ENCODE peak calls at places on chromosomes 16 and 17, in five cellular contexts. I is SK-N-SH, Y is GM23338, E is neural progenitor cell, A is hepatocyte. J is an unnamed sample.
A peak's percentile ranks its signal among the peaks of the same experiment; 100 is the strongest.

GRCh38 chr17:9021985-9022552 is 759 bp downstream of the NTN1 start:
- DNase-seq in E (peak; percentile 76), I (peak; percentile 41), Y (peak; percentile 55), A (peak; percentile 63), J (peak; percentile 85)

GRCh38 chr16:11229906-11230305 is 26.1 kb downstream of the SOCS1 start:
- DNase-seq in E (no peak), I (no peak), Y (no peak), A (no peak), J (no peak)

GRCh38 chr16:89906141-89907025 is 12.3 kb upstream of the MC1R start:
- DNase-seq in E (no peak), A (no peak), Y (no peak), I (no peak), J (peak; percentile 86)

GRCh38 chr17:82301916-82302497 is 15.4 kb downstream of the CD7 start:
- DNase-seq in Y (no peak), E (no peak), A (no peak), I (peak; percentile 41), J (no peak)

GRCh38 chr16:57028086-57028485 is 38.7 kb downstream of the NLRC5 start:
- DNase-seq in I (no peak), A (no peak), Y (peak; percentile 43), E (no peak), J (no peak)

GRCh38 chr16:82788225-82788624 is 161.5 kb downstream of the CDH13 start:
- DNase-seq in Y (no peak), I (no peak), E (no peak), A (no peak), J (no peak)

GRCh38 chr16:8849411-8850011 is 19.3 kb downstream of the CARHSP1 start:
- DNase-seq in Y (no peak), A (no peak), E (no peak), I (peak; percentile 16), J (no peak)

GRCh38 chr17:39402890-39403605 is 1.6 kb upstream of the FBXL20 start:
- DNase-seq in Y (peak; percentile 21), A (no peak), I (no peak), E (no peak), J (no peak)

GRCh38 chr17:47831934-47832327 is 461 bp downstream of the LRRC46 start:
- DNase-seq in I (no peak), A (no peak), Y (no peak), E (no peak), J (peak; percentile 43)

GRCh38 chr16:50722960-50723359 is 18.9 kb upstream of the CYLD start:
- DNase-seq in Y (no peak), A (no peak), I (no peak), E (no peak), J (no peak)

GRCh38 chr17:51165680-51166197 is 472 bp upstream of the NME2 start:
- DNase-seq in I (peak; percentile 67), A (peak; percentile 51), Y (peak; percentile 50), E (peak; percentile 48), J (peak; percentile 90)

GRCh38 chr17:33816842-33817241 is 438.2 kb upstream of the CCL2 start:
- DNase-seq in I (no peak), E (no peak), A (no peak), Y (no peak), J (no peak)

GRCh38 chr16:88869673-88869980 is 3.2 kb upstream of the PABPN1L start:
- DNase-seq in A (no peak), Y (no peak), I (no peak), E (no peak), J (no peak)

GRCh38 chr17:49616546-49617205 is 41.0 kb downstream of the NXPH3 start:
- DNase-seq in E (no peak), I (no peak), Y (no peak), A (no peak), J (peak; percentile 72)

GRCh38 chr17:77865109-77865611 is 93.3 kb upstream of the TNRC6C start:
- DNase-seq in I (peak; percentile 73), Y (no peak), E (peak; percentile 24), A (no peak), J (peak; percentile 79)

GRCh38 chr17:40369923-40370322 is 5.4 kb upstream of the GJD3 start:
- DNase-seq in Y (no peak), A (no peak), E (no peak), I (no peak), J (peak; percentile 18)

GRCh38 chr17:51221322-51221721 is 38.5 kb downstream of the MBTD1 start:
- DNase-seq in Y (no peak), A (no peak), I (no peak), E (no peak), J (no peak)

GRCh38 chr16:649646-650045 is 481 bp downstream of the WDR90 start:
- DNase-seq in E (no peak), I (peak; percentile 74), Y (no peak), A (no peak), J (peak; percentile 96)

GRCh38 chr16:77956231-77956630 is 66.1 kb upstream of the CLEC3A start:
- DNase-seq in A (no peak), E (no peak), Y (no peak), I (no peak), J (no peak)

GRCh38 chr16:66606000-66606751 is 1.7 kb downstream of the CMTM3 start:
- DNase-seq in I (no peak), E (no peak), A (no peak), Y (no peak), J (peak; percentile 88)

GRCh38 chr17:2931426-2931825 is 132.0 kb downstream of the OR1D5 start:
- DNase-seq in I (no peak), A (peak; percentile 33), Y (peak; percentile 62), E (peak; percentile 50), J (peak; percentile 26)

DNA sequence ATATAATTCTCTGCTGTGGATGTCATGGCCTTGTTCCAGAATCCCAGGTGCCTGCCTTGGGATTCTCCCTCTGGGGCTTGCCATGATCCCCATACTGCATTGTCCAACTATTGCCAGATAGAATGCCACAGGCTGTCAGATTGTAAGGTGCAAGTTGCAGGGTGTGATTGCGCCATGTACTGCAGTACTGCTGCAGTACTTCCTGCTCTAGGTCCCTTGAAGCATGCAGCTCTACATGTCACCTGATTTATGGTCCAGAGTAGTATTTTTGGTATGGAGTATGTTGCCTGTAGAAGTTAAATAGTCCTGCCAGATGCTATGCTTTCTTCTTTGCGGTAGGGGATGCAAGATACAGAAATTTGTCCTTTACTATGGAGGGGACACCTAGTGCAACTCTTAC is 7.0 kb upstream of the SLFN5 start:
- DNase-seq in I (no peak), E (no peak), Y (no peak), A (no peak), J (no peak)
- H3K4me2 ChIP-seq in I (no peak overlapping the region), E (no peak overlapping the region), Y (no peak overlapping the region), A (no peak overlapping the region), J (no peak overlapping the region)

GRCh38 chr17:13003454-13003851 is 14.4 kb downstream of the ELAC2 start:
- DNase-seq in E (no peak), A (no peak), I (no peak), Y (no peak), J (no peak)
- TF ChIP-seq CTCF in E (no peak), A (no peak), I (no peak), Y (no peak), J (no peak)

GRCh38 chr16:49483651-49484451 is 110.2 kb downstream of the C16orf78 start:
- DNase-seq in E (no peak), I (no peak), Y (peak; percentile 19), A (no peak), J (peak; percentile 29)
- H3K4me2 ChIP-seq in E (peak overlapping the region; percentile 79), I (peak overlapping the region; percentile 33), Y (peak overlapping the region; percentile 88), A (peak overlapping the region; percentile 86), J (no peak overlapping the region)

GRCh38 chr16:7304257-7304656 is 28.4 kb upstream of the RBFOX1 start:
- DNase-seq in E (peak; percentile 31), I (peak; percentile 21), Y (no peak), A (no peak), J (no peak)

GRCh38 chr16:7304932-7305331 is 27.7 kb upstream of the RBFOX1 start:
- DNase-seq in I (no peak), A (no peak), Y (no peak), E (no peak), J (no peak)

GRCh38 chr16:7303677-7304200 is 28.9 kb upstream of the RBFOX1 start:
- DNase-seq in I (peak; percentile 34), E (peak; percentile 44), A (no peak), Y (peak; percentile 42), J (no peak)

GRCh38 chr16:7303014-7303676 is 29.5 kb upstream of the RBFOX1 start:
- DNase-seq in I (peak; percentile 67), A (peak; percentile 19), E (peak; percentile 75), Y (peak; percentile 20), J (no peak)
- TF ChIP-seq CTCF in I (no peak), A (no peak), E (peak; percentile 30), Y (no peak), J (no peak)

GRCh38 chr16:31357324-31358156 is 2.6 kb downstream of the ITGAX start:
- DNase-seq in I (peak; percentile 14), E (no peak), A (no peak), Y (no peak), J (no peak)
- H3K4me2 ChIP-seq in I (no peak overlapping the region), E (no peak overlapping the region), A (no peak overlapping the region), Y (no peak overlapping the region), J (no peak overlapping the region)